ENCODE peak calls at places on chromosomes 6 and 20, in seven cellular contexts. H, A, R, X, B, I and G are unnamed samples.

GRCh38 chr6:36120979-36121706 is 9.2 kb upstream of the MAPK13 start:
- DNase-seq in H (peak), A (peak), R (no peak), X (peak), B (peak), I (no peak), G (peak)

GRCh38 chr6:4776493-4776966 is 326 bp downstream of the CDYL start:
- DNase-seq in H (no peak), A (no peak), R (no peak), X (peak), B (no peak), I (peak), G (no peak)

GRCh38 chr6:156809446-156810178 is 32.4 kb downstream of the ARID1B start:
- DNase-seq in H (no peak), A (no peak), R (no peak), X (no peak), B (no peak), I (no peak), G (no peak)

GRCh38 chr6:43506667-43507471 is 3.3 kb downstream of the LRRC73 start:
- DNase-seq in H (peak), A (peak), R (peak), X (peak), B (peak), I (peak), G (peak)

GRCh38 chr6:75893776-75894152 is 144.7 kb downstream of the MYO6 start:
- DNase-seq in H (no peak), A (no peak), R (no peak), X (no peak), B (no peak), I (no peak), G (no peak)

GRCh38 chr20:34401741-34402455 is 38.8 kb downstream of the ITCH start:
- DNase-seq in H (no peak), A (no peak), R (no peak), X (no peak), B (no peak), I (no peak), G (no peak)

GRCh38 chr6:33676416-33677152 is 34.9 kb downstream of the UQCC2 start:
- DNase-seq in H (no peak), A (no peak), R (no peak), X (no peak), B (no peak), I (no peak), G (no peak)

GRCh38 chr20:59025086-59025485 is 5.9 kb downstream of the TUBB1 start:
- DNase-seq in H (no peak), A (no peak), R (no peak), X (no peak), B (no peak), I (no peak), G (no peak)

GRCh38 chr6:161168281-161168891 is 105.5 kb downstream of the AGPAT4 start:
- DNase-seq in H (peak), A (peak), R (peak), X (no peak), B (peak), I (peak), G (peak)

GRCh38 chr6:104623052-104623690 is 236.5 kb downstream of the HACE1 start:
- DNase-seq in H (no peak), A (no peak), R (no peak), X (no peak), B (peak), I (peak), G (no peak)

GRCh38 chr6:139290787-139291294 is 957 bp downstream of the TXLNB start:
- DNase-seq in H (no peak), A (peak), R (peak), X (no peak), B (no peak), I (no peak), G (no peak)

GRCh38 chr20:58102252-58102651 is 126.2 kb downstream of the ANKRD60 start:
- DNase-seq in H (no peak), A (peak), R (peak), X (no peak), B (no peak), I (no peak), G (peak)

GRCh38 chr20:51014797-51015722 is 7.8 kb downstream of the KCNG1 start:
- DNase-seq in H (peak), A (peak), R (peak), X (peak), B (peak), I (peak), G (peak)

GRCh38 chr6:119575721-119576120 is 226.2 kb upstream of the MAN1A1 start:
- DNase-seq in H (no peak), A (peak), R (peak), X (no peak), B (peak), I (no peak), G (peak)

GRCh38 chr6:133512410-133513016 is 271.4 kb downstream of the EYA4 start:
- DNase-seq in H (peak), A (peak), R (peak), X (peak), B (peak), I (peak), G (peak)

DNA sequence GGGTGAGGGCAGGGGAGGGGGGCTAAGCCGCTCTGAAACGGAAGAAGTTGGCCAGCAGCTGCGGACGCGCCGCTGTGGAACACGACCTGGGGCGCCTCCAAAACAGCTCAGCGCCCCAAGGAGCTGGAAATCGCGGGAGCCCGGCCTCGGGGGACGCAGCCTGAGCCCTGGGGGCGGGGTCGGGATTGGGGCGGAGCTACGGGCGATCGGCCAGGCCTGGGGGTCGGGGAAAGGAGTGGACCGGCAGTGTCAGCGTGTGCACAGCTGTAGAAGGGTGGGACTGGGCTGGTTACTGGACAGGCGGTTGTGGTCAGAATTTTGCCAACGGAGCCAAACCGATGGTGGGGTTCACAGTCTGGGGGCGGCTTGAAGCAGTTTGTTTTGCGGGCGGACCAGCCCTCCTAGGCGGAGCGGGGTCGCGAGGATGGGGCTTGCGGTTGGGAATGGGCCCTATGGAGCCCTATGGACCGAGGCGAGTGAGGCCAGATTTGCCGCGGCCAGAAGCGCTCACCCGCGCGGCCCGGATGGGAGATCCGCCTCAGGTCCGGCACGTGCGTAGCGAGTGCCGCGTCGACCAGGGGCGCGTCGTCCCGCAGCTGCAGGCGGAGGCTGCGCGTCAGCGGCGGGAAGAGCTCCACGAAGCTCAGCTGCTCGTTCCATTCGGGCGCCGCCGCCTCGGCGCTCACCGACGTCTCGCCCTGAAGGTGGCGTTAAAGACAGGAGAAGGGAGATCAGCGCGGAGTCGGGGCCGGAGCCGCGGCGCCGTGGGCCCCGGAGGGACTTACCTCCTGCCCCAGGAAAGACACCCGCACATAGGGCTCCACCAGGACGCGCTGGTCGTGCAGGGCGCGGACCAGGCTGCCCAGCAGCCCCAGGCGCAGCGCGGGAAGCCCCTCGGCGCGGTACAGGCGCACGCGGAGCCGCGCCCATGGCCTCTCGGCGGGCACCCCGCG is 14.3 kb upstream of the SPAG4 start:
- DNase-seq in H (peak), A (peak), R (peak), X (peak), B (no peak), I (peak), G (peak)
- TF ChIP-seq CTCF in H (peak), A (peak), R (no peak), X (peak), B (no peak), I (peak), G (peak)

DNA sequence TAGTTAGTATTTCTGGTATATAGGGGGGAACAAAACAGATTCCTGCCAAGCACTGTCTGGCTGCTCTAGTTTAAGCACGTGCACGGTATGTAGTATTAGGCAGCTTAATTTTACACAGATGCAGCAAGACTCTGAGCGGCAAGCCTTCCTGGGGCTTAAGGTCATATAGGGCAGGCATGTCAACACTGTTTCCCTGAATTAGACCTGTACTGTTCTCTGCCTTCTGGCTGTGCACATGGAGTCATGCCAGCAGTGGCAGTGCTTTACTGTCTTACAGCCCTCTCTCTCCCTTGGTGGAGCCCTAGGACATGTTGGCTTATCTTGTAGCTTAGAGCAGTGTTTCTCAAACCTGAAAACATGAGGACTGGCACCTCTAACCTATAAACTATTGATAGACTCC is 56.6 kb downstream of the PHF20 start:
- DNase-seq in H (peak), A (no peak), R (no peak), X (no peak), B (no peak), I (no peak), G (no peak)
- H3K27ac ChIP-seq in H (no peak), A (no peak), R (no peak), X (no peak), B (no peak), I (no peak), G (no peak)

DNA sequence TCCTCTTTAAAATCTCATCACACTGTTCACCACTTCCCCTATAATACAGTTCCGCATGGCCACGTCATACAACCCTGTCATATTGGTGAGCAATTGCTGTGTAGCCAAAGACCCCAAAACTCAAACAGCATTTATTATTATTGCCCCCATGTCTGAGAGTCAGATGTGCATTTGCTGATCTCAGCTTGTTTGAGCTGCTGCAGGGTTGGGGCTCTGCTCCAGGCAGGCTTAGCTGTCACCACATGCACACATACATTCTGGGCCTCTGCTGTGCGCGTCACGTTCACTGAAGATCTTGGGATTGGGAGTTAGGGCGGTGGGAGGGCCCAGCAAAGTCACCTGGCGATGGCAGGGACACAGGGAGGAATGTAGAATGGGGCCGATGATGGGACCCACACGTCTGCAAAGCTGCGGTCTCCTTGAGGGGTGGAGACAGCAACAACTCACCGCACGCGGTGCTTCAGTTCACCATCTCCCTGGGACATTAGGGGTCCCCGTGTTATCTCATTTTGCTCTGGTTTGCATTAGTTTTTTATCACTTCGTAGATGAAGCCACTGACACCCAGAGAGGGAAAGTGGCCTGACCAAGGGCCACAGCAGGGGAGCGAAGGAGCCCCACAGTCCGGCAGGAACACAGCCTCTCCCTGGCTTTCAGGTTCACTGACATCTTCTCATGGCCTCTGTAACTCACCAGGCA is 37.0 kb upstream of the CD93 start:
- DNase-seq in H (no peak), A (no peak), R (no peak), X (no peak), B (no peak), I (no peak), G (no peak)
- H2AFZ ChIP-seq in H (no peak), A (no peak), R (no peak), X (no peak), B (no peak), I (no peak), G (no peak)

DNA sequence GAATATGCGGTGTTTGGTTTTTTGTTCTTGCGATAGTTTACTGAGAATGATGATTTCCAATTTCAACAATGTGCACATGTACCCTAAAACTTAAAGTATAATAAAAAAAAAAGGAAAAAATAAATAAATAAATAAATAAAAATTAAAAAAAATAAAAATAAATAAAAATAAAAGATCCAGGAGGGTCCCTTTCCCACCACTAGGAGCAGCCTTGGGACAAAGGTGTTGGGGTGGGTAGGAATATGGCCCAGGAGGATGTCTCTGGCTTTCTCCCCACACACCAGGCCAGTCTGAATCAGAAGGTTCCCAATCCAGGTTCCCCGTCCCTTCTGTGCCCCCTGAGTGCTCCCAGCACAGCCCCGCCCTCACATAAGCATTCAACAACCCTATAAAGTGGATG is 9.5 kb downstream of the LRFN2 start:
- DNase-seq in H (no peak), A (no peak), R (no peak), X (no peak), B (no peak), I (no peak), G (no peak)
- TF ChIP-seq CTCF in H (no peak), A (no peak), R (no peak), X (no peak), B (no peak), I (peak), G (no peak)